ENCODE peak calls at places on chromosomes 7 and 10, in six cellular contexts. Q is PC-3, E is psoas muscle, J is stomach, N is astrocyte of the cerebellum, G is choroid plexus epithelial cell. S is an unnamed sample.

GRCh38 chr10:13787015-13787421 is 200.3 kb downstream of the PRPF18 start:
- DNase-seq in Q (no peak), E (no peak), J (no peak), N (no peak), G (peak; percentile 89), S (peak; percentile 81)

GRCh38 chr7:76377186-76377918 is 18.6 kb upstream of the YWHAG start:
- DNase-seq in Q (no peak), E (no peak), J (no peak), N (no peak), G (peak; percentile 50), S (peak; percentile 46)

GRCh38 chr7:32335107-32335506 is 155.1 kb downstream of the LSM5 start:
- DNase-seq in Q (peak; percentile 38), E (no peak), J (no peak), N (no peak), G (peak; percentile 18), S (peak; percentile 64)

GRCh38 chr10:62043493-62043938 is 142.0 kb downstream of the ARID5B start:
- DNase-seq in Q (peak; percentile 81), E (no peak), J (no peak), N (peak; percentile 72), G (peak; percentile 61), S (peak; percentile 50)

GRCh38 chr10:13765641-13766341 is 179.0 kb downstream of the PRPF18 start:
- DNase-seq in Q (no peak), E (no peak), J (no peak), N (no peak), G (no peak), S (no peak)

GRCh38 chr7:78052112-78052511 is 253.5 kb downstream of the PHTF2 start:
- DNase-seq in Q (no peak), E (no peak), J (no peak), N (no peak), G (no peak), S (no peak)

GRCh38 chr10:80487791-80488538 is 33.9 kb downstream of the TSPAN14 start:
- DNase-seq in Q (no peak), E (peak; percentile 64), J (peak; percentile 39), N (no peak), G (no peak), S (no peak)

GRCh38 chr7:77393261-77393660 is 22.9 kb downstream of the GSAP start:
- DNase-seq in Q (peak; percentile 96), E (no peak), J (no peak), N (no peak), G (peak; percentile 39), S (no peak)

GRCh38 chr10:102467971-102468438 is 16.7 kb upstream of the C10orf95 start:
- DNase-seq in Q (no peak), E (peak; percentile 39), J (peak; percentile 60), N (no peak), G (no peak), S (no peak)

GRCh38 chr7:46291601-46292150 is 370.6 kb upstream of the IGFBP3 start:
- DNase-seq in Q (peak; percentile 78), E (no peak), J (no peak), N (peak; percentile 20), G (peak; percentile 81), S (peak; percentile 94)

GRCh38 chr10:110780704-110781103 is 91.0 kb upstream of the PDCD4 start:
- DNase-seq in Q (no peak), E (peak; percentile 84), J (no peak), N (no peak), G (no peak), S (no peak)

GRCh38 chr10:113305871-113306270 is 247.0 kb upstream of the HABP2 start:
- DNase-seq in Q (no peak), E (no peak), J (no peak), N (peak; percentile 58), G (peak; percentile 62), S (peak; percentile 60)

GRCh38 chr7:30469303-30469702 is 9.3 kb downstream of the NOD1 start:
- DNase-seq in Q (no peak), E (peak; percentile 70), J (no peak), N (peak; percentile 97), G (peak; percentile 99), S (peak; percentile 100)

GRCh38 chr7:125780153-125780552 is 850.5 kb upstream of the POT1 start:
- DNase-seq in Q (no peak), E (no peak), J (no peak), N (no peak), G (no peak), S (no peak)

GRCh38 chr7:157009170-157009777 is 1.2 kb downstream of the MNX1 start:
- DNase-seq in Q (no peak), E (no peak), J (peak; percentile 59), N (no peak), G (no peak), S (no peak)

GRCh38 chr7:30476401-30477145 is 2.0 kb downstream of the NOD1 start:
- DNase-seq in Q (no peak), E (no peak), J (no peak), N (no peak), G (no peak), S (peak; percentile 68)

GRCh38 chr7:115987486-115987885 is 43.1 kb downstream of the TFEC start:
- DNase-seq in Q (no peak), E (no peak), J (no peak), N (no peak), G (no peak), S (no peak)

GRCh38 chr7:67731704-67732103 is 735.1 kb downstream of the TYW1 start:
- DNase-seq in Q (no peak), E (no peak), J (no peak), N (no peak), G (no peak), S (no peak)

GRCh38 chr10:45427956-45428338 is 53.9 kb downstream of the ALOX5 start:
- DNase-seq in Q (no peak), E (no peak), J (no peak), N (no peak), G (no peak), S (no peak)

GRCh38 chr10:99421233-99421739 is 9.1 kb downstream of the GOT1 start:
- DNase-seq in Q (no peak), E (no peak), J (no peak), N (no peak), G (no peak), S (no peak)

GRCh38 chr10:35577915-35578607 is 27.1 kb upstream of the GJD4 start:
- DNase-seq in Q (no peak), E (no peak), J (no peak), N (no peak), G (peak; percentile 66), S (peak; percentile 48)

GRCh38 chr7:3439333-3440030 is 138.4 kb downstream of the SDK1 start:
- DNase-seq in Q (peak; percentile 86), E (no peak), J (no peak), N (peak; percentile 95), G (peak; percentile 96), S (peak; percentile 89)

GRCh38 chr10:133273534-133274143 is 3.0 kb downstream of the ADAM8 start:
- DNase-seq in Q (no peak), E (no peak), J (no peak), N (no peak), G (no peak), S (no peak)

GRCh38 chr7:132609222-132609621 is 33.0 kb upstream of the PLXNA4 start:
- DNase-seq in Q (no peak), E (no peak), J (no peak), N (peak; percentile 81), G (peak; percentile 37), S (no peak)

GRCh38 chr7:18845700-18846099 is 271.7 kb downstream of the TWIST1 start:
- DNase-seq in Q (no peak), E (no peak), J (no peak), N (no peak), G (no peak), S (no peak)

GRCh38 chr10:23478570-23478969 is 39.7 kb downstream of the OTUD1 start:
- DNase-seq in Q (no peak), E (no peak), J (no peak), N (no peak), G (peak; percentile 7), S (peak; percentile 25)

GRCh38 chr7:117127585-117128168 is 174.4 kb downstream of the ST7 start:
- DNase-seq in Q (peak; percentile 73), E (no peak), J (peak; percentile 55), N (peak; percentile 56), G (peak; percentile 81), S (peak; percentile 76)

GRCh38 chr7:7235347-7235746 is 53.0 kb downstream of the C1GALT1 start:
- DNase-seq in Q (no peak), E (no peak), J (no peak), N (no peak), G (no peak), S (no peak)
- TF ChIP-seq CTCF in Q (no peak), E (no peak), J (no peak), N (no peak), G (no peak), S (no peak)

DNA sequence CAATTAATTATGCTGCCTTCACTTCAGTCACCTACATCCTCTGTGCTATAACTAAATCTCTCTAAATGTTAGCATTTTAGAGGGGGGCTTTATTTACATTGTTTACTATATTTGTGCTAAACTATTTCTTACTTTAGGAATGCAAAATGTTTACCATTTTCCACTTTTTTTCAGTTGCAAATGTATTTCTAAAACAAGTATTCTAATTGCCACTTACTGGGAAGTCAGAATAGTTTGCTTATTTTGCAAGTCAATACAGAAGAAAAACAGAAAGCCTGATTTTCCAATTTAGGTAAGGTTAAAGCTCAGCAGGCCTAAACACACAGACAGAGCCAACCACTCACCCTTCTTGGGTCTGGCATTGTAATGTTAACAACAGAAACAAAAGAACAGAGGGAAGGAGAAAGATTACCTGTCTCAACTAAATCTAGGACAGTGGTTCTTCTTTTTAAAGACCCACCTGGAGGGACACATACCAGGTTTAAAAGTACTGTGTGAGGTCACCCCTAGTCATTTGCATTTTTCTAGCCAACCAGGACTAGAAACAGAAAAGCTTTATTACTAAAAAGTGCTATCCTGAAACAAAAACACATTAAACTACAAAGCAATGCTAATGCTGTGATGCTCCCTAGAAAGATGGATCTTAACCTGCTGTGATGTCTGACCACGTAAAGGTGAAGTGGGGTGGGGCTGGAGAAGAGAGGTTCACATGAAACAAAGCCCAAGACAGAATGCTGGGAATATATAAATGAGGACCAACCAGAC is 178.2 kb downstream of the SLC25A13 start:
- DNase-seq in Q (no peak), E (no peak), J (no peak), N (no peak), G (no peak), S (no peak)
- H3K4me3 ChIP-seq in Q (no peak overlapping the region), E (no peak overlapping the region), J (no peak overlapping the region), N (no peak overlapping the region), G (no peak overlapping the region), S (no peak overlapping the region)

DNA sequence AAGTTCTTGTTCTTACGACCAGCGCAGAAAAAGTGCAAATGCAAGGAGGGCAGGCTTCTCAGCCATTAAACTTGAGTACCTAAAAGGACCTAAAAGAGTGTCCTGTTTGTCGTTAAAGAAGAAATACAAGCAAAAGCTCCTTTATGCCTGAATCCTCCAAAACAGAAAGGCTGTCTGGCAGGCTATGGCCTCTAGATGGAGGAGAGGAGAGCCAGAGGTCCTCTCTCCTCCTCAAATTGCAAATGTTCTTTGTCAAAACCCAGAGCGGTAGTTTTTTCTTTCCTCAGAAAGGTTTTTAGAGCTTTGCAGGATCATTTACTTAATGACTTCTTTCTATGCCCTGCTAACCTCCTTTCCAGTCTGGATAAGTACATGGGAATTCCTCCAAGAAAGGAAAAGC is 1.9 kb upstream of the SORCS1 start:
- DNase-seq in Q (peak; percentile 1), E (no peak), J (no peak), N (no peak), G (no peak), S (no peak)
- TF ChIP-seq CTCF in Q (peak; percentile 11), E (no peak), J (no peak), N (no peak), G (no peak), S (no peak)

GRCh38 chr7:55307123-55307916 is 57.8 kb upstream of the LANCL2 start:
- DNase-seq in Q (no peak), E (no peak), J (no peak), N (no peak), G (peak; percentile 36), S (peak; percentile 30)
- H3K4me3 ChIP-seq in Q (no peak overlapping the region), E (no peak overlapping the region), J (no peak overlapping the region), N (no peak overlapping the region), G (no peak overlapping the region), S (no peak overlapping the region)